ENCODE peak calls at places on chromosomes 4 and X, in four cellular contexts. One of them, this sample, is unnamed.

GRCh38 chr4:74112399-74113090 is 13.6 kb upstream of the CXCL2 start:
- DNase-seq in AG20443: no peak
- DNase-seq in type B pancreatic cell: no peak
- DNase-seq in NCI-H1092: no peak
- DNase-seq in this sample: no peak

GRCh38 chr4:39730067-39730466 is 32.1 kb downstream of the UBE2K start:
- DNase-seq in AG20443: no peak
- DNase-seq in NCI-H1092: no peak
- DNase-seq in type B pancreatic cell: no peak
- DNase-seq in this sample: no peak

GRCh38 chr4:118076958-118077766 is 42.9 kb downstream of the NDST3 start:
- DNase-seq in type B pancreatic cell: no peak
- DNase-seq in NCI-H1092: no peak
- DNase-seq in AG20443: peak; percentile 49
- DNase-seq in this sample: no peak

GRCh38 chr4:184902550-184902949 is 76.8 kb upstream of the ACSL1 start:
- DNase-seq in NCI-H1092: no peak
- DNase-seq in type B pancreatic cell: no peak
- DNase-seq in AG20443: no peak
- DNase-seq in this sample: no peak

GRCh38 chr4:155819066-155819465 is 47.0 kb downstream of the ASIC5 start:
- DNase-seq in type B pancreatic cell: no peak
- DNase-seq in NCI-H1092: no peak
- DNase-seq in AG20443: no peak
- DNase-seq in this sample: no peak

GRCh38 chrX:37302569-37302968 is 46.6 kb upstream of the PRRG1 start:
- DNase-seq in type B pancreatic cell: no peak
- DNase-seq in NCI-H1092: no peak
- DNase-seq in AG20443: peak; percentile 33
- DNase-seq in this sample: no peak

GRCh38 chr4:8392591-8393190 is 47.8 kb downstream of the ACOX3 start:
- DNase-seq in AG20443: no peak
- DNase-seq in NCI-H1092: no peak
- DNase-seq in type B pancreatic cell: no peak
- DNase-seq in this sample: no peak

GRCh38 chr4:184216436-184217004 is 1.2 kb downstream of the ENPP6 start:
- DNase-seq in AG20443: no peak
- DNase-seq in type B pancreatic cell: no peak
- DNase-seq in NCI-H1092: no peak
- DNase-seq in this sample: no peak

GRCh38 chr4:107183155-107183774 is 147.2 kb upstream of the DKK2 start:
- DNase-seq in NCI-H1092: peak; percentile 4
- DNase-seq in AG20443: peak; percentile 63
- DNase-seq in type B pancreatic cell: no peak
- DNase-seq in this sample: no peak

GRCh38 chr4:64940698-64941097 is 531.4 kb upstream of the TECRL start:
- DNase-seq in NCI-H1092: no peak
- DNase-seq in type B pancreatic cell: no peak
- DNase-seq in AG20443: no peak
- DNase-seq in this sample: no peak

GRCh38 chrX:118569676-118570075 is 74.1 kb downstream of the DOCK11 start:
- DNase-seq in AG20443: no peak
- DNase-seq in NCI-H1092: no peak
- DNase-seq in type B pancreatic cell: no peak
- DNase-seq in this sample: no peak

GRCh38 chr4:96839441-96839840 is 999.5 kb downstream of the PDHA2 start:
- DNase-seq in type B pancreatic cell: no peak
- DNase-seq in AG20443: no peak
- DNase-seq in NCI-H1092: no peak
- DNase-seq in this sample: no peak

GRCh38 chrX:44904542-44905115 is 31.6 kb downstream of the KDM6A start:
- DNase-seq in AG20443: peak; percentile 6
- DNase-seq in NCI-H1092: no peak
- DNase-seq in type B pancreatic cell: no peak
- DNase-seq in this sample: no peak

GRCh38 chr4:73864365-73864764 is 4.8 kb upstream of the CXCL1 start:
- DNase-seq in AG20443: no peak
- DNase-seq in type B pancreatic cell: no peak
- DNase-seq in NCI-H1092: no peak
- DNase-seq in this sample: no peak

GRCh38 chrX:100979881-100980607 is 10.5 kb downstream of the ARL13A start:
- DNase-seq in type B pancreatic cell: no peak
- DNase-seq in NCI-H1092: no peak
- DNase-seq in AG20443: no peak
- DNase-seq in this sample: no peak

GRCh38 chr4:185222598-185222997 is 13.2 kb downstream of the SNX25 start:
- DNase-seq in NCI-H1092: no peak
- DNase-seq in type B pancreatic cell: no peak
- DNase-seq in AG20443: peak; percentile 79
- DNase-seq in this sample: no peak

GRCh38 chr4:125489952-125490690 is 175.4 kb downstream of the FAT4 start:
- DNase-seq in NCI-H1092: no peak
- DNase-seq in AG20443: no peak
- DNase-seq in type B pancreatic cell: no peak
- DNase-seq in this sample: no peak

GRCh38 chrX:37060999-37061398 is 52.8 kb downstream of the FAM47C start:
- DNase-seq in AG20443: peak; percentile 10
- DNase-seq in NCI-H1092: no peak
- DNase-seq in type B pancreatic cell: no peak
- DNase-seq in this sample: no peak

GRCh38 chrX:41164469-41164868 is 79.2 kb downstream of the USP9X start:
- DNase-seq in type B pancreatic cell: no peak
- DNase-seq in NCI-H1092: no peak
- DNase-seq in AG20443: no peak
- DNase-seq in this sample: no peak

GRCh38 chr4:41747230-41748055 is 1.1 kb downstream of the PHOX2B start:
- DNase-seq in type B pancreatic cell: no peak
- DNase-seq in NCI-H1092: no peak
- DNase-seq in AG20443: no peak
- DNase-seq in this sample: no peak

GRCh38 chr4:142293536-142293935 is 552.6 kb downstream of the INPP4B start:
- DNase-seq in AG20443: no peak
- DNase-seq in type B pancreatic cell: no peak
- DNase-seq in NCI-H1092: no peak
- DNase-seq in this sample: no peak

GRCh38 chrX:1507511-1508463 is 29.2 kb downstream of the P2RY8 start:
- DNase-seq in NCI-H1092: no peak
- DNase-seq in type B pancreatic cell: no peak
- DNase-seq in AG20443: no peak
- DNase-seq in this sample: no peak

GRCh38 chrX:20521245-20521644 is 254.5 kb upstream of the RPS6KA3 start:
- DNase-seq in AG20443: peak; percentile 23
- DNase-seq in type B pancreatic cell: no peak
- DNase-seq in NCI-H1092: no peak
- DNase-seq in this sample: no peak

GRCh38 chr4:8916251-8916913 is 44.7 kb upstream of the HMX1 start:
- DNase-seq in AG20443: peak; percentile 5
- DNase-seq in NCI-H1092: no peak
- DNase-seq in type B pancreatic cell: peak; percentile 58
- DNase-seq in this sample: peak; percentile 67

GRCh38 chr4:91089194-91089593 is 962.0 kb downstream of the CCSER1 start:
- DNase-seq in AG20443: no peak
- DNase-seq in NCI-H1092: no peak
- DNase-seq in type B pancreatic cell: no peak
- DNase-seq in this sample: no peak

GRCh38 chrX:140360284-140360683 is 144.6 kb downstream of the SOX3 start:
- DNase-seq in NCI-H1092: no peak
- DNase-seq in type B pancreatic cell: no peak
- DNase-seq in AG20443: no peak
- DNase-seq in this sample: no peak

GRCh38 chrX:100895365-100896075 is 21.4 kb upstream of the NOX1 start:
- DNase-seq in type B pancreatic cell: no peak
- DNase-seq in NCI-H1092: peak; percentile 2
- DNase-seq in AG20443: peak; percentile 19
- DNase-seq in this sample: no peak

GRCh38 chr4:147195386-147195785 is 249.7 kb upstream of the TTC29 start:
- DNase-seq in NCI-H1092: no peak
- DNase-seq in type B pancreatic cell: no peak
- DNase-seq in AG20443: no peak
- DNase-seq in this sample: no peak

GRCh38 chrX:12469296-12469695 is 321.9 kb upstream of the PRPS2 start:
- DNase-seq in NCI-H1092: no peak
- DNase-seq in AG20443: no peak
- DNase-seq in type B pancreatic cell: no peak
- DNase-seq in this sample: no peak

GRCh38 chr4:127015616-127016015 is 617.1 kb upstream of the INTU start:
- DNase-seq in AG20443: no peak
- DNase-seq in NCI-H1092: peak; percentile 76
- DNase-seq in type B pancreatic cell: no peak
- DNase-seq in this sample: no peak

GRCh38 chrX:107894038-107894437 is 68.4 kb downstream of the MID2 start:
- DNase-seq in NCI-H1092: peak; percentile 57
- DNase-seq in type B pancreatic cell: no peak
- DNase-seq in AG20443: peak; percentile 29
- DNase-seq in this sample: no peak

GRCh38 chrX:18252644-18253359 is 32.1 kb upstream of the BEND2 start:
- DNase-seq in NCI-H1092: no peak
- DNase-seq in type B pancreatic cell: no peak
- DNase-seq in AG20443: no peak
- DNase-seq in this sample: no peak

GRCh38 chr4:3436798-3437581 is 4.8 kb upstream of the HGFAC start:
- DNase-seq in AG20443: peak; percentile 90
- DNase-seq in type B pancreatic cell: no peak
- DNase-seq in NCI-H1092: no peak
- DNase-seq in this sample: no peak

GRCh38 chr4:153592090-153592489 is 92.0 kb upstream of the TLR2 start:
- DNase-seq in NCI-H1092: no peak
- DNase-seq in AG20443: no peak
- DNase-seq in type B pancreatic cell: no peak
- DNase-seq in this sample: no peak

GRCh38 chrX:8629871-8630270 is 102.1 kb downstream of the ANOS1 start:
- DNase-seq in AG20443: no peak
- DNase-seq in NCI-H1092: no peak
- DNase-seq in type B pancreatic cell: no peak
- DNase-seq in this sample: no peak

GRCh38 chr4:83112678-83113428 is 1.7 kb downstream of the PLAC8 start:
- DNase-seq in type B pancreatic cell: no peak
- DNase-seq in NCI-H1092: no peak
- DNase-seq in AG20443: no peak
- DNase-seq in this sample: no peak

GRCh38 chrX:153938226-153938786 is 3.5 kb upstream of the NAA10 start:
- DNase-seq in type B pancreatic cell: no peak
- DNase-seq in NCI-H1092: no peak
- DNase-seq in AG20443: no peak
- DNase-seq in this sample: no peak

GRCh38 chr4:95267081-95267480 is 281.7 kb downstream of the UNC5C start:
- DNase-seq in type B pancreatic cell: no peak
- DNase-seq in AG20443: peak; percentile 19
- DNase-seq in NCI-H1092: no peak
- DNase-seq in this sample: no peak

GRCh38 chr4:147741190-147741788 is 9.4 kb downstream of the ARHGAP10 start:
- DNase-seq in NCI-H1092: no peak
- DNase-seq in type B pancreatic cell: no peak
- DNase-seq in AG20443: peak; percentile 18
- DNase-seq in this sample: no peak

This sample was measured in vagina.